ENCODE peak calls at places on chromosomes 5 and 9, in six cellular contexts. X, B, M, D, Z and F are unnamed samples.
A peak's percentile ranks its signal among the peaks of the same experiment; 100 is the strongest.

GRCh38 chr5:176874198-176874780 is 24.9 kb downstream of the HK3 start:
- DNase-seq in Z (no peak), M (no peak), X (no peak), B (no peak), D (no peak), F (no peak)

GRCh38 chr9:89679006-89679395 is 74.2 kb downstream of the GADD45G start:
- DNase-seq in X (no peak), B (no peak), Z (no peak), D (no peak), M (no peak), F (no peak)

GRCh38 chr5:42467572-42467971 is 44.3 kb downstream of the GHR start:
- DNase-seq in X (no peak), Z (no peak), B (no peak), M (no peak), D (no peak), F (no peak)

GRCh38 chr9:93590609-93591234 is 14.3 kb downstream of the PHF2 start:
- DNase-seq in B (no peak), Z (no peak), D (no peak), X (no peak), M (no peak), F (no peak)

GRCh38 chr9:112069318-112070169 is 105.6 kb downstream of the SUSD1 start:
- DNase-seq in B (no peak), D (peak; percentile 53), Z (no peak), X (no peak), M (no peak), F (no peak)

GRCh38 chr9:61666310-61666709 is 476.5 kb downstream of the SPATA31A7 start:
- DNase-seq in X (no peak), Z (no peak), B (no peak), D (no peak), M (peak; percentile 38), F (peak; percentile 5)

GRCh38 chr5:5291357-5291756 is 131.1 kb upstream of the ICE1 start:
- DNase-seq in D (no peak), X (no peak), Z (no peak), M (no peak), B (peak; percentile 17), F (no peak)

GRCh38 chr5:7976411-7977190 is 107.7 kb downstream of the MTRR start:
- DNase-seq in X (no peak), B (no peak), Z (no peak), M (no peak), D (no peak), F (no peak)

GRCh38 chr5:40223884-40224402 is 455.8 kb upstream of the PTGER4 start:
- DNase-seq in B (no peak), X (no peak), D (peak; percentile 85), Z (no peak), M (no peak), F (no peak)

GRCh38 chr5:168163966-168164365 is 127.5 kb upstream of the WWC1 start:
- DNase-seq in Z (no peak), D (no peak), M (no peak), X (no peak), B (no peak), F (peak; percentile 62)

GRCh38 chr5:145562931-145563330 is 272.2 kb downstream of the PRELID2 start:
- DNase-seq in X (no peak), D (no peak), M (no peak), B (no peak), Z (no peak), F (no peak)

GRCh38 chr5:65828022-65828421 is 98.4 kb upstream of the ERBIN start:
- DNase-seq in Z (no peak), X (no peak), D (no peak), M (no peak), B (no peak), F (no peak)

GRCh38 chr9:97307091-97307490 is 368 bp upstream of the CCDC180 start:
- DNase-seq in Z (no peak), D (no peak), M (no peak), X (peak; percentile 83), B (peak; percentile 98), F (peak; percentile 68)

GRCh38 chr5:78577051-78577807 is 71.3 kb downstream of the LHFPL2 start:
- DNase-seq in X (no peak), Z (no peak), B (no peak), M (peak; percentile 78), D (no peak), F (no peak)

GRCh38 chr5:52786937-52787599 is 648 bp upstream of the ITGA1 start:
- DNase-seq in B (peak; percentile 68), D (no peak), M (peak; percentile 67), Z (no peak), X (no peak), F (peak; percentile 59)

GRCh38 chr5:96896806-96897205 is 20.5 kb downstream of the ERAP2 start:
- DNase-seq in D (no peak), X (no peak), M (no peak), B (no peak), Z (no peak), F (no peak)
- TF ChIP-seq CTCF in D (no peak), X (no peak), M (no peak), B (no peak), Z (no peak), F (no peak)

DNA sequence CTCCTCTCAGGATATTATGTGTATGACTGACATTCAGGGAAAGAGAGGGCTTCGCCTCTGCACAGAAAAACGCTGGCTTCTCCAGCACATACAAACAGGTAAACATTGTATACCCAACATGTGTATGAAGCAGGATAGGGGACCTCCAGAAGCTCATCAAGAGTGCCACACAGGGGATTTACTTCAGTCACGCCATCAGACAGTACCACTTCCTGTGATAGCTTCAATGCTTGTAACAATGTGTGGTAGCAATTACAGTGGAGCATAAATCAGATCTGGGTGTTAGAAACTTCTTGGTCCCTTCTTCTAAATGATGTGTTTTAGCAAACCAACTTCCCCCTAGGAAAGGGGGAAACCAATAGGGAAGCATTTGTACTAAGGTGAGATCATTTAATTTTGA is 160.8 kb downstream of the TSSK1B start:
- DNase-seq in M (no peak), D (no peak), B (no peak), Z (no peak), X (no peak), F (no peak)
- H3K4me1 ChIP-seq in M (no peaks in the 10 kb centered on the region), D (no peaks in the 10 kb centered on the region), B (no peaks in the 10 kb centered on the region), Z (no peaks in the 10 kb centered on the region), X (peaks cover 38% of the 10 kb centered on the region), F (peaks cover 4% of the 10 kb centered on the region)

DNA sequence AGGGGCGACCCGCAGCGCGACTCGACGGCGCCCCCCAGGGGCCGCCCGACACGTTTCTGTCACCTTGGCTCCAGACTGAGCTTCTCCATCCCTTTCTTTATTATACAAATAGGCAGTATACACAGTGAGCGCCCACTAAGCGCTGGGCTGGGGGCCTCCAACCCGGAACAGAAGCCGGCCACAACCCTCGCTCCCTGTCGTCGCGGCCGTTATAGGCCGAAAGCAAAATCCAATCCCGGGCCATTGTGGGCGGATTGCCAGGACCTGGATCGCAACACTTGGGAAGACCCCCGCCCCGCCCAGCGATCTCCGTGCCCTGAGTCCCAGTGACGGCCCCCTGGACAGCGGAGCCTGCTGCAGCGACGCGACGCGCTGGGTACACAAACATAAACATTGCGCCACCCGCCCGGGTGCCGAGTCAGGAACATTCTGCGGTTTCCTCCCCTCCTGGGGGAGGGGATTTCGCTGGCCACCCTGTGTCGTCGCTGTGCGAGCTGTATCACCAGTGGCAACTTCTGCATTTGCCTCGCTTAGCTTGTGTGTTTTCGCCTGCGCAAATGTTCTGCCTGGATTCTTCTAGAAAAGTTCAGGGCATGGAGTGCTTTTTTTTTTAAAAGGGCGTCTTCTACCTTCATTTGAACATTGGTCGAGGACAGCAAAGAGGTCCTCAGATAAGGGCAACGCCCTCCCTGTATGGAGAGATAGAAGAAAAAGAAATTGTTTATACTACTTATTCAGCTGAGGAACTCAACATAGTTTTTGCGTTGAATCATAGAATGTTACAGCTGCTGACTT is 1.3 kb upstream of the DUSP1 start:
- DNase-seq in D (no peak), X (peak; percentile 91), B (peak; percentile 78), M (peak; percentile 98), Z (peak; percentile 80), F (peak; percentile 95)
- TF ChIP-seq POLR2A in D (peak; percentile 67), X (no peak), B (peak; percentile 55), M (peak; percentile 42), Z (no peak), F (no peak)

GRCh38 chr9:72355153-72355552 is 9.9 kb downstream of the ZFAND5 start:
- DNase-seq in M (no peak), D (no peak), X (no peak), B (no peak), Z (no peak), F (no peak)

GRCh38 chr9:72352911-72353388 is 12.1 kb downstream of the ZFAND5 start:
- DNase-seq in X (no peak), Z (no peak), B (no peak), M (no peak), D (no peak), F (no peak)

GRCh38 chr9:72354704-72355103 is 10.3 kb downstream of the ZFAND5 start:
- DNase-seq in X (no peak), Z (no peak), B (no peak), M (no peak), D (no peak), F (no peak)

GRCh38 chr9:72353455-72354116 is 11.4 kb downstream of the ZFAND5 start:
- DNase-seq in M (no peak), B (no peak), Z (no peak), X (no peak), D (no peak), F (no peak)

GRCh38 chr9:72356019-72356653 is 8.9 kb downstream of the ZFAND5 start:
- DNase-seq in X (no peak), M (no peak), B (no peak), D (no peak), Z (no peak), F (no peak)
- TF ChIP-seq CTCF in X (no peak), M (no peak), B (no peak), D (no peak), Z (no peak), F (no peak)

GRCh38 chr5:143395638-143396352 is 7.7 kb downstream of the NR3C1 start:
- DNase-seq in X (no peak), D (no peak), B (no peak), M (no peak), Z (no peak), F (no peak)
- H3K4me1 ChIP-seq in X (peaks cover 50% of the 10 kb centered on the region), D (no peaks in the 10 kb centered on the region), B (peaks cover 58% of the 10 kb centered on the region), M (no peaks in the 10 kb centered on the region), Z (peaks cover 48% of the 10 kb centered on the region), F (peaks cover 50% of the 10 kb centered on the region)

DNA sequence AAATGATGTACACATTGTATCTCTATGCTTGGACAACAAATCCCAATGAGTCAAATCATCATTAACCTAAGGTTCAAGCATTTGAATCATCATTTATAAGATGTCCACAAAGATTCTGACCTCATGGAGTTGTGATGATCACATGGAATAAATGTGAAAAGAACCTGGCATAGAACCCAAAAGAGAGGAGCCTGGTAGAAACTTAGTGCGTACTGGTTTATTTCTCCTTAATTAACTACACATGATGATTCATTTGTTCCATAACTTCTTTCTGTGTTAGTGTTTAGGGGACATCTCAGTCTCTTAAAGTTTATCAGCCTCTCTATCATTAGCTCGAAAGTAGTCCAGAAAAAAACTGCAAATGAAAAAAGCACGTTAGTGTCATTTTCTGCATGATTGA is 411.6 kb downstream of the BRINP1 start:
- DNase-seq in X (no peak), M (no peak), D (no peak), Z (no peak), B (no peak), F (no peak)
- TF ChIP-seq POLR2A in X (no peak), M (no peak), D (no peak), Z (no peak), B (no peak), F (no peak)

GRCh38 chr5:57302164-57302563 is 128.3 kb downstream of the GPBP1 start:
- DNase-seq in B (no peak), M (no peak), Z (no peak), D (peak; percentile 33), X (no peak), F (peak; percentile 34)
- TF ChIP-seq CTCF in B (no peak), M (no peak), Z (peak; percentile 33), D (no peak), X (no peak), F (no peak)